ENCODE peak calls at places on chromosomes 11 and 22, in six cellular contexts. One of them, this sample, is unnamed.

GRCh38 chr11:110148775-110149744 is 55.9 kb downstream of the ZC3H12C start:
- DNase-seq in A549: peak
- DNase-seq in HCT116: peak
- DNase-seq in HepG2: no peak
- DNase-seq in GM23338: no peak
- DNase-seq in HL-60: no peak
- DNase-seq in this sample: no peak

GRCh38 chr11:2137202-2138071 is 1.8 kb downstream of the IGF2 start:
- DNase-seq in HL-60: no peak
- DNase-seq in A549: peak
- DNase-seq in GM23338: peak
- DNase-seq in HCT116: peak
- DNase-seq in HepG2: peak
- DNase-seq in this sample: peak

GRCh38 chr11:61067782-61068181 is 34.5 kb upstream of the CD5 start:
- DNase-seq in A549: no peak
- DNase-seq in GM23338: no peak
- DNase-seq in HepG2: no peak
- DNase-seq in HCT116: no peak
- DNase-seq in HL-60: no peak
- DNase-seq in this sample: no peak

GRCh38 chr22:47627561-47628253 is 865.3 kb downstream of the TBC1D22A start:
- DNase-seq in HepG2: no peak
- DNase-seq in A549: no peak
- DNase-seq in HCT116: peak
- DNase-seq in HL-60: no peak
- DNase-seq in GM23338: no peak
- DNase-seq in this sample: no peak

GRCh38 chr11:44698228-44698923 is 28.4 kb upstream of the TSPAN18 start:
- DNase-seq in HL-60: no peak
- DNase-seq in A549: no peak
- DNase-seq in GM23338: no peak
- DNase-seq in HepG2: no peak
- DNase-seq in HCT116: no peak
- DNase-seq in this sample: no peak

GRCh38 chr22:43433451-43433850 is 21.6 kb downstream of the MPPED1 start:
- DNase-seq in GM23338: no peak
- DNase-seq in HepG2: no peak
- DNase-seq in HL-60: no peak
- DNase-seq in A549: no peak
- DNase-seq in HCT116: no peak
- DNase-seq in this sample: no peak

GRCh38 chr22:35308480-35308945 is 8.8 kb downstream of the TOM1 start:
- DNase-seq in HCT116: no peak
- DNase-seq in HepG2: no peak
- DNase-seq in HL-60: peak
- DNase-seq in A549: no peak
- DNase-seq in GM23338: no peak
- DNase-seq in this sample: no peak

GRCh38 chr11:47943721-47944554 is 36.4 kb upstream of the PTPRJ start:
- DNase-seq in HCT116: no peak
- DNase-seq in HepG2: no peak
- DNase-seq in GM23338: peak
- DNase-seq in HL-60: no peak
- DNase-seq in A549: peak
- DNase-seq in this sample: no peak

GRCh38 chr11:59216654-59217640 is 4.2 kb upstream of the MPEG1 start:
- DNase-seq in A549: no peak
- DNase-seq in HL-60: peak
- DNase-seq in HCT116: no peak
- DNase-seq in GM23338: no peak
- DNase-seq in HepG2: no peak
- DNase-seq in this sample: no peak

GRCh38 chr11:925496-926301 is at the start of gene AP2A2:
- DNase-seq in HepG2: peak
- DNase-seq in HCT116: peak
- DNase-seq in HL-60: peak
- DNase-seq in A549: peak
- DNase-seq in GM23338: peak
- DNase-seq in this sample: no peak

GRCh38 chr22:39592104-39593060 is 21.8 kb downstream of the CACNA1I start:
- DNase-seq in HCT116: peak
- DNase-seq in GM23338: no peak
- DNase-seq in A549: peak
- DNase-seq in HL-60: no peak
- DNase-seq in HepG2: no peak
- DNase-seq in this sample: no peak

GRCh38 chr11:65411681-65412070 is 10.9 kb upstream of the NEAT1 start:
- DNase-seq in HL-60: no peak
- DNase-seq in HCT116: no peak
- DNase-seq in HepG2: no peak
- DNase-seq in A549: no peak
- DNase-seq in GM23338: no peak
- DNase-seq in this sample: no peak

GRCh38 chr22:39236321-39237275 is 8.2 kb downstream of the PDGFB start:
- DNase-seq in HepG2: no peak
- DNase-seq in GM23338: no peak
- DNase-seq in A549: no peak
- DNase-seq in HL-60: peak
- DNase-seq in HCT116: no peak
- DNase-seq in this sample: no peak

GRCh38 chr11:10305964-10306918 is 1.4 kb downstream of the ADM start:
- DNase-seq in HCT116: no peak
- DNase-seq in HL-60: peak
- DNase-seq in GM23338: peak
- DNase-seq in A549: peak
- DNase-seq in HepG2: no peak
- DNase-seq in this sample: no peak

GRCh38 chr11:10935015-10935564 is 77.2 kb upstream of the ZBED5 start:
- DNase-seq in HepG2: no peak
- DNase-seq in HL-60: no peak
- DNase-seq in A549: no peak
- DNase-seq in HCT116: no peak
- DNase-seq in GM23338: no peak
- DNase-seq in this sample: no peak

GRCh38 chr11:4480577-4481539 is 1.6 kb upstream of the OR52K1 start:
- DNase-seq in HepG2: no peak
- DNase-seq in HL-60: peak
- DNase-seq in HCT116: no peak
- DNase-seq in A549: no peak
- DNase-seq in GM23338: no peak
- DNase-seq in this sample: no peak

GRCh38 chr11:1450958-1451710 is 35.4 kb downstream of the MOB2 start:
- DNase-seq in GM23338: no peak
- DNase-seq in A549: no peak
- DNase-seq in HL-60: no peak
- DNase-seq in HCT116: no peak
- DNase-seq in HepG2: no peak
- DNase-seq in this sample: no peak

GRCh38 chr22:19957445-19957844 is 15.8 kb upstream of the TXNRD2 start:
- DNase-seq in HL-60: no peak
- DNase-seq in GM23338: no peak
- DNase-seq in HCT116: no peak
- DNase-seq in A549: no peak
- DNase-seq in HepG2: no peak
- DNase-seq in this sample: no peak

GRCh38 chr11:69333906-69334305 is 40.0 kb downstream of the MYEOV start:
- DNase-seq in HL-60: no peak
- DNase-seq in HCT116: no peak
- DNase-seq in HepG2: no peak
- DNase-seq in GM23338: no peak
- DNase-seq in A549: no peak
- DNase-seq in this sample: no peak

GRCh38 chr22:30426395-30427353 is 1.1 kb downstream of the MTFP1 start:
- DNase-seq in A549: peak
- DNase-seq in HepG2: peak
- DNase-seq in HL-60: peak
- DNase-seq in HCT116: peak
- DNase-seq in GM23338: peak
- DNase-seq in this sample: no peak

GRCh38 chr11:92302766-92303165 is 78.1 kb downstream of the FAT3 start:
- DNase-seq in A549: no peak
- DNase-seq in HCT116: no peak
- DNase-seq in GM23338: no peak
- DNase-seq in HL-60: no peak
- DNase-seq in HepG2: no peak
- DNase-seq in this sample: no peak

GRCh38 chr11:75100314-75100713 is 3.6 kb upstream of the OR2AT4 start:
- DNase-seq in HL-60: peak
- DNase-seq in GM23338: no peak
- DNase-seq in HCT116: no peak
- DNase-seq in A549: peak
- DNase-seq in HepG2: no peak
- DNase-seq in this sample: no peak

GRCh38 chr22:18905540-18906409 is at the start of gene DGCR6:
- DNase-seq in HepG2: no peak
- DNase-seq in A549: no peak
- DNase-seq in HCT116: no peak
- DNase-seq in GM23338: no peak
- DNase-seq in HL-60: no peak
- DNase-seq in this sample: no peak

GRCh38 chr22:33110562-33111163 is 52.5 kb upstream of the SYN3 start:
- DNase-seq in HepG2: no peak
- DNase-seq in A549: no peak
- DNase-seq in GM23338: no peak
- DNase-seq in HL-60: no peak
- DNase-seq in HCT116: no peak
- DNase-seq in this sample: no peak

GRCh38 chr11:36009469-36009868 is 65.6 kb downstream of the LDLRAD3 start:
- DNase-seq in HCT116: no peak
- DNase-seq in HL-60: no peak
- DNase-seq in GM23338: no peak
- DNase-seq in A549: peak
- DNase-seq in HepG2: no peak
- DNase-seq in this sample: no peak

GRCh38 chr11:110479070-110479444 is 49.3 kb downstream of the FDX1 start:
- DNase-seq in GM23338: no peak
- DNase-seq in A549: no peak
- DNase-seq in HL-60: peak
- DNase-seq in HCT116: no peak
- DNase-seq in HepG2: no peak
- DNase-seq in this sample: no peak

GRCh38 chr11:120057595-120058581 is 80.0 kb downstream of the TRIM29 start:
- DNase-seq in GM23338: peak
- DNase-seq in HCT116: peak
- DNase-seq in A549: no peak
- DNase-seq in HL-60: no peak
- DNase-seq in HepG2: peak
- DNase-seq in this sample: no peak

GRCh38 chr11:33689089-33689488 is 11.5 kb downstream of the C11orf91 start:
- DNase-seq in HL-60: no peak
- DNase-seq in A549: no peak
- DNase-seq in GM23338: no peak
- DNase-seq in HepG2: no peak
- DNase-seq in HCT116: no peak
- DNase-seq in this sample: no peak

GRCh38 chr11:115961168-115962003 is 457.2 kb upstream of the CADM1 start:
- DNase-seq in GM23338: no peak
- DNase-seq in A549: no peak
- DNase-seq in HL-60: no peak
- DNase-seq in HCT116: no peak
- DNase-seq in HepG2: no peak
- DNase-seq in this sample: no peak

GRCh38 chr11:107752954-107753822 is 41.3 kb upstream of the SLN start:
- DNase-seq in GM23338: no peak
- DNase-seq in HCT116: no peak
- DNase-seq in A549: no peak
- DNase-seq in HepG2: no peak
- DNase-seq in HL-60: no peak
- DNase-seq in this sample: no peak
- TF ChIP-seq REST in GM23338: no peak
- TF ChIP-seq REST in HCT116: no peak
- TF ChIP-seq REST in A549: no peak
- TF ChIP-seq REST in HepG2: no peak
- TF ChIP-seq REST in HL-60: no peak
- TF ChIP-seq REST in this sample: no peak

DNA sequence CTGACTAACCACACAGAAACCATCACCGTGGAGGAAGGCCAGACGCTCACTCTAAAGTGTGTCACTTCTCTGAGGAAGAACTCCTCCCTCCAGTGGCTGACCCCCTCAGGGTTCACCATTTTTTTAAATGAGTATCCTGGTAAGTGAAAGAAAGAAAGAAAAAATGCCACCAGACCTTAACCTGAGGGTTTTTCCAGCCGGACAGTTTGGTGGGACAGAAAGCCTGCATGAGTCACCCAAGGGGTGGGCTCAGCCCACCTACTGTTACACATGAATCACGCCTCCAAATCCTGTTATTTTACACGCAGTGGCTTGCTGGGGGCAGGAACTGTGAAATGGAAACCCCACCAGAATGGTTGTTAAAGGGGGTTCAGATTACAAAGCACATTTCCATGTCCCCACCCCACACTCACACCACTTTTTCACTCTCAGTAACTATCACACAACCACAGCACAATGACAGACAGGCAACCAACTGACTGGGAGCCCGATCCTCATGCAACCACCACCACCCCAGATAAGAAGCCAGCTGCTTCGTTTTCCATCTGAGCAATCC is 11.9 kb downstream of the CRTAM start:
- DNase-seq in HepG2: no peak
- DNase-seq in A549: no peak
- DNase-seq in HCT116: no peak
- DNase-seq in GM23338: peak
- DNase-seq in HL-60: no peak
- DNase-seq in this sample: no peak
- TF ChIP-seq REST in HepG2: no peak
- TF ChIP-seq REST in A549: no peak
- TF ChIP-seq REST in HCT116: no peak
- TF ChIP-seq REST in GM23338: no peak
- TF ChIP-seq REST in HL-60: no peak
- TF ChIP-seq REST in this sample: no peak

GRCh38 chr11:131495417-131495816 is 125.0 kb downstream of the NTM start:
- DNase-seq in A549: no peak
- DNase-seq in HepG2: no peak
- DNase-seq in HCT116: no peak
- DNase-seq in GM23338: no peak
- DNase-seq in HL-60: no peak
- DNase-seq in this sample: no peak
- TF ChIP-seq REST in A549: no peak
- TF ChIP-seq REST in HepG2: no peak
- TF ChIP-seq REST in HCT116: no peak
- TF ChIP-seq REST in GM23338: no peak
- TF ChIP-seq REST in HL-60: no peak
- TF ChIP-seq REST in this sample: no peak

DNA sequence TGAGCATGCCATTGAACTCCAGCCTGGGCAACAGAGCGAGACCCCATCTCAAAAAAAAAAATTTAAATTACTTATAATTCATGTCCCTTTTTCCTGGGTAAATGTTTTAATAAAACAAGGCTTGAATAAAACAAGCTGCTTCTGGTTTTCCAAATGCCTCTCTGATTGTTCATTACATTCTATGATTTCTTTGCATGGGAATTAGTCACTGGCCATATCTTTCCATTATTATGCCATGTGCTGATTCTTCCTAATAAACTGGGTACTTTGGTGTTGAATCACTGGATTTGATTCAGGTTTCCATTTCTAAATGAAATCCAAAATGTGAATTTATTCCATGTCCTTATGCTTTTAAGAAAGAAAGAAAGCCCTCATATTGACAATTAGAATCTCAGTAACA is 42.6 kb downstream of the ZNF215 start:
- DNase-seq in GM23338: no peak
- DNase-seq in HepG2: no peak
- DNase-seq in A549: no peak
- DNase-seq in HL-60: no peak
- DNase-seq in HCT116: no peak
- DNase-seq in this sample: no peak
- TF ChIP-seq REST in GM23338: no peak
- TF ChIP-seq REST in HepG2: no peak
- TF ChIP-seq REST in A549: no peak
- TF ChIP-seq REST in HL-60: no peak
- TF ChIP-seq REST in HCT116: no peak
- TF ChIP-seq REST in this sample: no peak

This sample was measured in Panc1.